ENCODE peak calls at places on chromosomes 16 and 17, in ten cellular contexts. G, O, F, U, E, T, Y, S, Z and H are unnamed samples.

GRCh38 chr16:660459-661183 is 7.3 kb upstream of the RHOT2 start:
- DNase-seq in G (peak), E (no peak), U (peak), O (peak), Z (peak), T (peak), Y (peak), S (peak), F (peak), H (peak)

GRCh38 chr16:66862023-66862520 is 17.9 kb downstream of the CA7 start:
- DNase-seq in T (no peak), O (no peak), Y (no peak), F (no peak), G (no peak), U (no peak), S (peak), Z (no peak), E (no peak), H (no peak)

GRCh38 chr16:30551781-30552180 is 6.4 kb downstream of the ZNF764 start:
- DNase-seq in T (no peak), S (peak), G (peak), Y (no peak), E (no peak), Z (no peak), F (peak), U (no peak), O (no peak), H (no peak)

GRCh38 chr17:56772442-56772841 is 61.3 kb downstream of the C17orf67 start:
- DNase-seq in U (no peak), O (no peak), T (no peak), S (no peak), F (no peak), G (no peak), Y (no peak), Z (no peak), E (no peak), H (no peak)

GRCh38 chr16:21626659-21627277 is 25.6 kb downstream of the IGSF6 start:
- DNase-seq in Y (no peak), F (no peak), O (no peak), Z (peak), S (no peak), U (no peak), E (peak), G (no peak), T (no peak), H (no peak)

GRCh38 chr17:82848022-82848592 is 8.3 kb upstream of the ZNF750 start:
- DNase-seq in O (no peak), E (no peak), T (no peak), U (peak), G (peak), S (peak), F (peak), Y (no peak), Z (no peak), H (no peak)

GRCh38 chr17:68792042-68792685 is 163.0 kb downstream of the ABCA8 start:
- DNase-seq in S (no peak), Z (no peak), U (no peak), O (no peak), T (no peak), F (no peak), E (no peak), Y (no peak), G (no peak), H (no peak)

GRCh38 chr16:6643083-6643686 is 689.5 kb upstream of the RBFOX1 start:
- DNase-seq in Z (peak), S (no peak), G (peak), U (peak), E (no peak), F (peak), T (peak), O (peak), Y (peak), H (no peak)

GRCh38 chr17:17305282-17305801 is 2.2 kb downstream of the NT5M start:
- DNase-seq in F (peak), Z (peak), O (no peak), U (peak), S (no peak), T (no peak), G (peak), Y (peak), E (peak), H (no peak)